ENCODE peak calls at places on chromosomes 2 and 18, in ten cellular contexts. I is upper lobe of right lung, H is ascending aorta, B is left ventricle myocardium inferior, E is IMR-90, A is gastrocnemius medialis, O is kidney, L is psoas muscle, Z is LNCaP clone FGC, C is fibroblast of villous mesenchyme. V is an unnamed sample.

GRCh38 chr18:26978812-26979341 is 113.4 kb upstream of the AQP4 start:
- DNase-seq in E (no peak), I (no peak), H (no peak), A (no peak), O (no peak), Z (no peak), L (no peak), C (no peak), B (no peak), V (no peak)

GRCh38 chr2:235634435-235635152 is 140.8 kb downstream of the AGAP1 start:
- DNase-seq in L (no peak), O (no peak), I (no peak), C (peak), B (no peak), A (no peak), E (peak), Z (no peak), H (no peak), V (no peak)

GRCh38 chr2:3598912-3599854 is 4.3 kb downstream of the COLEC11 start:
- DNase-seq in O (no peak), H (no peak), I (no peak), E (no peak), C (no peak), A (no peak), L (no peak), B (no peak), Z (no peak), V (no peak)

GRCh38 chr18:57585846-57586242 is 658 bp downstream of the FECH start:
- DNase-seq in I (no peak), L (no peak), E (no peak), A (no peak), Z (no peak), C (peak), H (no peak), O (no peak), B (no peak), V (no peak)

GRCh38 chr2:5409925-5410360 is 282.2 kb upstream of the SOX11 start:
- DNase-seq in H (no peak), L (no peak), E (no peak), O (no peak), A (no peak), I (no peak), Z (no peak), B (no peak), C (no peak), V (no peak)

GRCh38 chr18:26540041-26540628 is 8.2 kb downstream of the KCTD1 start:
- DNase-seq in C (peak), E (no peak), B (no peak), I (no peak), H (no peak), O (no peak), Z (no peak), A (no peak), L (no peak), V (no peak)

GRCh38 chr18:77114564-77115391 is 17.8 kb downstream of the MBP start:
- DNase-seq in I (peak), E (peak), H (peak), O (peak), A (peak), C (peak), B (peak), Z (peak), L (peak), V (peak)

GRCh38 chr2:199692489-199692888 is 158.5 kb downstream of the FTCDNL1 start:
- DNase-seq in A (no peak), L (no peak), H (no peak), I (no peak), Z (peak), O (no peak), E (no peak), C (peak), B (no peak), V (no peak)

GRCh38 chr2:74548919-74549684 is 4.6 kb downstream of the LOXL3 start:
- DNase-seq in E (peak), B (peak), C (peak), I (peak), Z (no peak), O (peak), H (peak), L (peak), A (no peak), V (no peak)

GRCh38 chr2:225165052-225165451 is 122.8 kb upstream of the DOCK10 start:
- DNase-seq in Z (no peak), E (peak), L (no peak), I (no peak), B (no peak), H (no peak), O (no peak), C (peak), A (no peak), V (no peak)

GRCh38 chr18:47832348-47832747 is 98.1 kb downstream of the SMAD2 start:
- DNase-seq in I (no peak), E (peak), O (no peak), H (no peak), Z (no peak), C (no peak), B (no peak), A (no peak), L (no peak), V (no peak)

GRCh38 chr18:77052656-77053309 is 79.8 kb downstream of the MBP start:
- DNase-seq in B (no peak), Z (no peak), C (no peak), A (no peak), H (peak), E (no peak), O (no peak), I (no peak), L (no peak), V (no peak)

GRCh38 chr18:23532848-23533247 is 29.5 kb downstream of the RMC1 start:
- DNase-seq in C (peak), E (no peak), A (no peak), B (peak), I (no peak), Z (no peak), L (no peak), H (no peak), O (no peak), V (no peak)

GRCh38 chr2:218146056-218146455 is 20.2 kb downstream of the CXCR2 start:
- DNase-seq in C (peak), A (no peak), Z (peak), O (no peak), E (peak), B (no peak), I (no peak), L (no peak), H (no peak), V (no peak)

GRCh38 chr2:196143641-196144236 is 27.6 kb downstream of the STK17B start:
- DNase-seq in E (peak), H (no peak), I (no peak), A (no peak), C (no peak), O (no peak), B (no peak), L (no peak), Z (no peak), V (no peak)

GRCh38 chr2:201257381-201257940 is 2.9 kb upstream of the CASP8 start:
- DNase-seq in H (peak), I (peak), A (no peak), O (no peak), Z (no peak), E (peak), L (peak), C (no peak), B (peak), V (no peak)

GRCh38 chr2:235658371-235659174 is 164.7 kb downstream of the AGAP1 start:
- DNase-seq in Z (no peak), B (no peak), O (no peak), I (peak), H (no peak), C (no peak), A (no peak), E (no peak), L (no peak), V (no peak)

GRCh38 chr2:404581-404980 is 116.7 kb upstream of the ALKAL2 start:
- DNase-seq in I (no peak), H (no peak), Z (no peak), B (no peak), L (no peak), C (no peak), A (no peak), O (no peak), E (no peak), V (no peak)

GRCh38 chr2:112321375-112322320 is 46.3 kb downstream of the ZC3H6 start:
- DNase-seq in I (no peak), E (peak), C (no peak), H (no peak), L (no peak), B (no peak), O (no peak), Z (no peak), A (no peak), V (no peak)

GRCh38 chr2:64324746-64325410 is 129.1 kb upstream of the LGALSL start:
- DNase-seq in Z (no peak), A (no peak), E (no peak), B (no peak), I (no peak), C (no peak), H (no peak), O (no peak), L (no peak), V (no peak)

GRCh38 chr2:191049728-191050639 is 36.0 kb upstream of the STAT1 start:
- DNase-seq in A (no peak), I (no peak), B (no peak), E (peak), L (no peak), C (peak), H (no peak), Z (peak), O (no peak), V (peak)

GRCh38 chr2:105794926-105795574 is 50.3 kb downstream of the NCK2 start:
- DNase-seq in C (no peak), L (no peak), I (no peak), H (no peak), A (no peak), Z (no peak), E (no peak), B (no peak), O (no peak), V (no peak)

GRCh38 chr18:2654105-2654827 is 1.3 kb upstream of the SMCHD1 start:
- DNase-seq in I (no peak), H (no peak), A (no peak), L (no peak), C (no peak), Z (no peak), O (no peak), B (no peak), E (peak), V (no peak)

DNA sequence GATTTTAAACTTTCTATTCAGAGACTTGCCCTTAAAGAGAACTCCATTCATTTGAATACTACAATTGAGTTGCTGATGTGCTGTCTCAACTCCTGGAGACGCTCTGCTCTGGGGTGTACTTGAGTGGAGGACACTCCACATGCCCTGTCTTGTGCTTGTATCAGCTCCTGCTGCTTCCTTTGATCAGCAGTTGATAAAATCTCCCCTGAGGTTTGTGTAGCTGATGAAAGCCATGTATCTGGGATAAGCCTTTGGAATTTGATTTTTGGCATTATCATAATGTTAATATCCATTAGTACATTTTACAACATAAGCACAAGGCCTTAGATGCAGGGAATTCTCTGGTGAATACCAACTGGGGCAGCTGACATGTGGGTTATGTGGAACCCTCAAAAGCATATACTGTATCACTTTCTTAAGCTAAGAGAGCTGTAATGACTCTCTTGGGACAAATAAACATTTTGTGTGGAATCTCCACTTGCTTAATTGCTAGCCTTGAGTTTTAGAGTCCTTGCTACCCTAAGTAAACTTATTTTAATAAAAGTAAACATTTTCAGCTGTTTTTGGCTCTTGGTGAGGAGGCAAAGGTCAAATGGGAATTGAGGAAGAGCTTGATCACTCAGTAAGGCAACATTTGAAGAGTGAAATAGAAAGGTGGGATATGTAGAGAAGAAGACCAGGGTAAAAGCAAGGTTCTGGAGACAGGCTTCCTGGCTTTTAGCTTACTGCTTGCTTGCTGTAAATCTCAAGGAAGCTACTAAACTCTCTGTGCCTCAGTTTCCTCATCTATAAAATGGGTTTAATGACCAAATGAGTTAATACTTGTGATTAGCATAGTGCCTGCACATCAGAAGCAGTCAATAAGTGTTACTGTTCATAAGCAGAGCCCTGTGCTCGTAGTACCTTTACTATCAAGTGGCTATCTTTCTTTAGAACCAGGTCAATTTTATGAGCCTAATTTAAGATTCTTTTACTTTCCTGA is 222.5 kb upstream of the ITGA4 start:
- DNase-seq in H (no peak), L (no peak), O (no peak), I (no peak), A (no peak), E (no peak), Z (no peak), B (no peak), C (peak), V (no peak)
- TF ChIP-seq CTCF in H (no peak), L (no peak), O (no peak), I (no peak), A (no peak), E (no peak), Z (no peak), B (no peak), C (no peak), V (no peak)

GRCh38 chr2:37180006-37180639 is 8.3 kb downstream of the SULT6B1 start:
- DNase-seq in O (no peak), H (no peak), L (no peak), B (no peak), Z (no peak), I (no peak), E (no peak), C (peak), A (no peak), V (no peak)
- TF ChIP-seq CTCF in O (no peak), H (no peak), L (no peak), B (no peak), Z (no peak), I (no peak), E (no peak), C (no peak), A (no peak), V (no peak)

GRCh38 chr2:68466361-68466777 is 725 bp downstream of the FBXO48 start:
- DNase-seq in Z (no peak), E (peak), H (no peak), C (peak), A (no peak), O (no peak), I (no peak), B (no peak), L (no peak), V (no peak)
- TF ChIP-seq CTCF in Z (peak), E (peak), H (peak), C (peak), A (no peak), O (no peak), I (peak), B (peak), L (peak), V (no peak)

GRCh38 chr2:127620867-127621266 is 25.1 kb upstream of the GPR17 start:
- DNase-seq in B (no peak), O (no peak), Z (no peak), E (no peak), I (no peak), C (no peak), H (peak), A (no peak), L (no peak), V (no peak)
- TF ChIP-seq CTCF in B (no peak), O (no peak), Z (no peak), E (no peak), I (no peak), C (no peak), H (no peak), A (no peak), L (no peak), V (no peak)

DNA sequence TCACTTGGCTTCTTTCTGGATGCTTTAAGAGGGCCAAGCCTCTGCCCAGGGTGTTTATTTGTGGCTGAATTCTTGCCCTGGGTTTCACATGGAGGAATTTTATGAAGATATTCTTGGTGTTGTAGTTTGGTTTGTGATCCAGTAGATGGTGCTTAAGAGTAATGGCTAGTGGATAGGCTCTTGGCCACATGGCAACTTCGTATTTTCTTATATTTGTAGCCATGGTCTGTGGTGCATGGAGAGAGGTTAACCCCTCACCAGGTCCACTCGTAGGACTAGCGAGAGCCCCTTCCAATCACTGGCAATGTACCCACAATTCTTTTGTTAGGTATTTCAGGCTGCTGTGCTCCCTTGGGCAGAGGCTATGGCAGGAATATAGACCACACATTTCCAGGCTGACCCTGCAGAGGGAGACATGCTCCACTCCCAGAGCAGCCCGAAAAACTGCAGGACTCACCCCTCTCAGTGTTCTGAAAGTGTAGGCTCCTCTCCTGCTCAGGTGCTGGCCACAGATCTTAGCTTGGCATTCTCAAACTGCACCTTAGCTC is 582.1 kb upstream of the SETBP1 start:
- DNase-seq in E (peak), C (peak), L (no peak), I (no peak), H (no peak), A (no peak), Z (no peak), B (no peak), O (no peak), V (no peak)
- TF ChIP-seq CTCF in E (no peak), C (peak), L (no peak), I (peak), H (peak), A (no peak), Z (peak), B (peak), O (peak), V (no peak)